ENCODE peak calls at places on chromosomes 3 and 15, in five cellular contexts. A, M, D, J and K are unnamed samples. For H3K36me3, H3K4me1 and H3K9me3, the result is how much of the 10 kb centered on the place peaks cover.

GRCh38 chr15:90413411-90414379 is 25.7 kb downstream of the IQGAP1 start:
- DNase-seq in A (no peak), M (peak), D (no peak), J (no peak), K (no peak)

GRCh38 chr3:148513066-148513671 is 184.5 kb upstream of the AGTR1 start:
- DNase-seq in A (no peak), M (no peak), D (no peak), J (no peak), K (no peak)

GRCh38 chr3:171269557-171269956 is 190.6 kb downstream of the TNIK start:
- DNase-seq in A (no peak), M (no peak), D (no peak), J (no peak), K (no peak)

GRCh38 chr3:125381743-125382142 is 6.6 kb upstream of the ZNF148 start:
- DNase-seq in A (no peak), M (peak), D (no peak), J (no peak), K (no peak)

GRCh38 chr3:145906755-145907154 is 254.2 kb downstream of the PLOD2 start:
- DNase-seq in A (no peak), M (no peak), D (no peak), J (no peak), K (no peak)

GRCh38 chr3:45123841-45124269 is 22.3 kb downstream of the CDCP1 start:
- DNase-seq in A (no peak), M (peak), D (no peak), J (peak), K (no peak)

GRCh38 chr15:81293728-81294500 is 30.0 kb downstream of the STARD5 start:
- DNase-seq in A (peak), M (no peak), D (no peak), J (no peak), K (no peak)

GRCh38 chr3:122890077-122890484 is 95.2 kb downstream of the SLC49A4 start:
- DNase-seq in A (peak), M (peak), D (no peak), J (no peak), K (peak)

GRCh38 chr3:152780553-152780952 is 54.4 kb upstream of the P2RY1 start:
- DNase-seq in A (no peak), M (no peak), D (no peak), J (no peak), K (no peak)

GRCh38 chr15:93495799-93496637 is 407.0 kb upstream of the RGMA start:
- DNase-seq in A (no peak), M (no peak), D (no peak), J (no peak), K (no peak)

GRCh38 chr3:127485396-127486170 is 105.0 kb downstream of the TPRA1 start:
- DNase-seq in A (no peak), M (no peak), D (peak), J (peak), K (no peak)

GRCh38 chr15:66497502-66498455 is at the start of gene SNAPC5:
- DNase-seq in A (peak), M (peak), D (peak), J (peak), K (peak)
- H3K36me3 ChIP-seq in A (half or more), M (under half), D (half or more), J (half or more), K (under half)

DNA sequence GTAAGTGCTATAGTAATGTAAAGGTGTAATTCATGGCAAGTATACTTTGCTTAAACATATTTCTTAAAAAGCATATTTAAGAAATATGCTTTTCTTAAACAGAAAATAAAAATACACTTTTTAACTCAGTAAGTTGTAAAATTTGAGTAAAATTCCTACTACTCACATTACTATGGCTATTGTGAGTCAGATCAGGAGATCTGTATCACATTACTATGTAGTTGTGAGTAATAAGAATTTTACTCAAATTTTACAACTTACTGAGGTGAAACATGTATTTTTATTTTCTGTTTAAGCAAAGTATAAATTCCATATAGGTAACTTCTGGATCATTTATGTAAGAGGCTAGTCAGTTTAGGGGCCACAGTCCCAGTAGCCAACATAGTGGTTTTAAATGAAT is 8.5 kb downstream of the GPR87 start:
- DNase-seq in A (no peak), M (peak), D (no peak), J (no peak), K (no peak)
- H3K4me1 ChIP-seq in A (under half), M (half or more), D (half or more), J (half or more), K (under half)

GRCh38 chr15:26503998-26504397 is 268.9 kb downstream of the GABRB3 start:
- DNase-seq in A (no peak), M (no peak), D (no peak), J (no peak), K (no peak)
- H3K9me3 ChIP-seq in A (under half), M (under half), D (under half), J (under half), K (under half)

GRCh38 chr15:70190296-70190695 is 92.6 kb upstream of the TLE3 start:
- DNase-seq in A (no peak), M (no peak), D (no peak), J (no peak), K (no peak)
- H3K36me3 ChIP-seq in A (under half), M (under half), D (under half), J (under half), K (under half)

GRCh38 chr3:134319894-134320293 is 54.4 kb downstream of the AMOTL2 start:
- DNase-seq in A (no peak), M (no peak), D (no peak), J (no peak), K (no peak)

GRCh38 chr3:134323966-134324962 is 50.0 kb downstream of the AMOTL2 start:
- DNase-seq in A (no peak), M (no peak), D (peak), J (no peak), K (no peak)

GRCh38 chr3:134325106-134325705 is 49.0 kb downstream of the AMOTL2 start:
- DNase-seq in A (no peak), M (no peak), D (peak), J (no peak), K (no peak)

GRCh38 chr3:134320749-134321148 is 53.5 kb downstream of the AMOTL2 start:
- DNase-seq in A (no peak), M (peak), D (peak), J (no peak), K (no peak)

DNA sequence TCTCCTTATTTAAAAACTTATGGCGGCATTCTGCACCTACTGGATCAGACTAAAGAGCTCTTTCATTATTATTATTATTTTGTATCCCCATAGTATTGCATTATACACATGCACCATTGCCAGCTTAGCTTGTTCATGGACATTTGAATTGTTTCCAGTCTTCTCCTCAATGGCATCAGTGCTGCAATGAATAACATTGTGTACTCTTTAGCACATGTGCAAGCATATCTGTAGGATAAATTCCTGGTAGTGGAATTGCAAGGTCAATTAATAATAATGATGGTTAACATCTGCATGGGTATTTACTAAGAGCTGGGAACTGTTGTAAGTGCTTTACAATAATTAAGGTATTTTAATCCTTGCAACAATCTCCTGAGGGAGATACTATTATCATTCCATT is 52.0 kb downstream of the AMOTL2 start:
- DNase-seq in A (no peak), M (no peak), D (no peak), J (no peak), K (no peak)
- H3K4me1 ChIP-seq in A (under half), M (half or more), D (under half), J (under half), K (under half)

GRCh38 chr3:68817243-68817642 is 115.1 kb downstream of the TAFA4 start:
- DNase-seq in A (no peak), M (peak), D (no peak), J (no peak), K (no peak)

DNA sequence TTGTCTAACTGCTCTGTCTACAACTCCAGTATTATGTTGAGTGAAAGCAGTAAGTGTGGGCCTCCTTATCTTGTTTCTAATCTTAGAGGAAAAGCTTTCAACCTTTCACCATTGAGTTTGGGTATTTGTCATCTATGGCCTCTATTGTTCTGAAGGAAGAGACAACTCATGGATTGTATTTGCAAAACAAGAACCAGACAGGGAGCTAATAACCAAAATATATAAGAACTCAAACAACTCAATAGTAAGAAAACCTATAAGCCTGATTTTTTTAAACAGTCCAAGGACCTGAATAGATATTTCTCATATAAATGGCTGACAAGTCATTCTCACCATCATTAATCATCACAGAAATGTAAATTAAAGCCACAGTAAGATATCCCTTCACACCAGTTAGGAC is 113.0 kb downstream of the TAFA4 start:
- DNase-seq in A (no peak), M (no peak), D (no peak), J (no peak), K (no peak)
- H3K9me3 ChIP-seq in A (under half), M (under half), D (under half), J (under half), K (under half)

GRCh38 chr3:52205727-52206372 is 7.9 kb downstream of the ALAS1 start:
- DNase-seq in A (no peak), M (peak), D (no peak), J (no peak), K (no peak)
- H3K36me3 ChIP-seq in A (half or more), M (half or more), D (half or more), J (half or more), K (under half)

GRCh38 chr3:135145581-135145980 is 350.5 kb downstream of the EPHB1 start:
- DNase-seq in A (no peak), M (no peak), D (no peak), J (no peak), K (no peak)
- H3K4me1 ChIP-seq in A (under half), M (under half), D (under half), J (under half), K (under half)

GRCh38 chr3:157176108-157176507 is 16.2 kb upstream of the CCNL1 start:
- DNase-seq in A (no peak), M (no peak), D (no peak), J (no peak), K (no peak)

GRCh38 chr3:157175678-157176077 is 15.7 kb upstream of the CCNL1 start:
- DNase-seq in A (no peak), M (no peak), D (no peak), J (no peak), K (peak)

GRCh38 chr3:157182879-157183278 is 22.9 kb upstream of the CCNL1 start:
- DNase-seq in A (no peak), M (no peak), D (no peak), J (no peak), K (no peak)

GRCh38 chr3:157179365-157179803 is 19.4 kb upstream of the CCNL1 start:
- DNase-seq in A (no peak), M (no peak), D (no peak), J (no peak), K (no peak)

DNA sequence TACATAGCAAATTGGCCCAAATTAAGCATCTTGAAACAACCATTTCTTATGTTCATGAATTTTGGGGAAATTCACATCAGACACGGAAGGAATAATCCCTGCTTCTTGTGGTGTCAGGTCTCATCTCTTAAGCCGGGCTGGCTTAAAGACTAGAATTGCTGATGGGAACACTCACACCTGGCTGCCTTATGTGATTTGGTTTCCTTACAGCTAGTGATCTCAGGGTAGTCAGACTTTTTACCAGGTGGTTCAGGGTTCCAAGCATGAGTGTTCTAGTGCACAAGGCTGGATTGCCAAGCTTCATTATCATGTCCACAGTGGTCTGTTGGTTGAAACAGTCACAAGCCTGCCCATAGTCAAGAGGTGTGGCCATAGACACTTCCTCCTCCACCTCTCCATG is 20.3 kb upstream of the CCNL1 start:
- DNase-seq in A (no peak), M (no peak), D (no peak), J (no peak), K (no peak)
- H3K9me3 ChIP-seq in A (under half), M (under half), D (under half), J (under half), K (under half)

GRCh38 chr15:92149469-92149868 is 244.2 kb upstream of the ST8SIA2 start:
- DNase-seq in A (no peak), M (no peak), D (no peak), J (peak), K (no peak)
- H3K36me3 ChIP-seq in A (under half), M (under half), D (under half), J (under half), K (under half)